ENCODE peak calls at places on chromosomes 16 and 17, in seven cellular contexts. M is OCI-LY7, X is heart left ventricle, E is spleen, L is neural progenitor cell, W is mammary epithelial cell, D is gastrocnemius medialis. U is an unnamed sample.
A peak's percentile ranks its signal among the peaks of the same experiment; 100 is the strongest.

GRCh38 chr17:28384281-28385036 is 13.0 kb downstream of the SARM1 start:
- DNase-seq in M (no peak), X (peak; percentile 63), E (peak; percentile 90), L (peak; percentile 52), W (no peak), D (no peak), U (peak; percentile 42)

GRCh38 chr16:31472559-31473203 is 729 bp downstream of the TGFB1I1 start:
- DNase-seq in M (no peak), X (peak; percentile 94), E (peak; percentile 80), L (peak; percentile 48), W (peak; percentile 90), D (peak; percentile 81), U (peak; percentile 92)

GRCh38 chr17:77619851-77620250 is 338.7 kb upstream of the TNRC6C start:
- DNase-seq in M (no peak), X (no peak), E (no peak), L (no peak), W (peak; percentile 46), D (no peak), U (no peak)

GRCh38 chr16:84718-85452 is 6.9 kb downstream of the MPG start:
- DNase-seq in M (peak; percentile 83), X (peak; percentile 82), E (peak; percentile 87), L (no peak), W (peak; percentile 76), D (peak; percentile 62), U (no peak)

GRCh38 chr16:2822158-2822495 is 5.1 kb downstream of the PRSS21 start:
- DNase-seq in M (no peak), X (no peak), E (peak; percentile 17), L (no peak), W (no peak), D (no peak), U (no peak)

GRCh38 chr16:84065536-84066132 is 23.0 kb upstream of the SLC38A8 start:
- DNase-seq in M (peak; percentile 59), X (peak; percentile 41), E (peak; percentile 58), L (peak; percentile 73), W (peak; percentile 44), D (peak; percentile 49), U (no peak)

GRCh38 chr16:10577305-10578202 is 2.8 kb downstream of the EMP2 start:
- DNase-seq in M (no peak), X (peak; percentile 79), E (no peak), L (peak; percentile 45), W (no peak), D (peak; percentile 86), U (peak; percentile 66)

GRCh38 chr16:66430214-66430613 is 3.1 kb downstream of the BEAN1 start:
- DNase-seq in M (no peak), X (no peak), E (no peak), L (no peak), W (no peak), D (no peak), U (no peak)

GRCh38 chr16:2033057-2033911 is 6.6 kb downstream of the NHERF2 start:
- DNase-seq in M (no peak), X (peak; percentile 89), E (no peak), L (peak; percentile 38), W (peak; percentile 37), D (no peak), U (peak; percentile 81)

GRCh38 chr17:44258811-44259351 is 9.1 kb downstream of the SLC4A1 start:
- DNase-seq in M (no peak), X (no peak), E (no peak), L (no peak), W (no peak), D (no peak), U (no peak)

GRCh38 chr16:9135797-9136196 is 44.4 kb downstream of the HAPSTR1 start:
- DNase-seq in M (peak; percentile 82), X (no peak), E (peak; percentile 76), L (no peak), W (no peak), D (peak; percentile 8), U (no peak)

GRCh38 chr16:48353565-48354163 is 31.5 kb downstream of the SIAH1 start:
- DNase-seq in M (peak; percentile 80), X (no peak), E (peak; percentile 84), L (peak; percentile 79), W (peak; percentile 58), D (peak; percentile 58), U (no peak)

GRCh38 chr16:86288716-86289294 is 221.5 kb upstream of the FOXF1 start:
- DNase-seq in M (no peak), X (no peak), E (no peak), L (peak; percentile 34), W (no peak), D (no peak), U (no peak)

GRCh38 chr16:24773771-24774427 is 44.4 kb downstream of the TNRC6A start:
- DNase-seq in M (no peak), X (no peak), E (no peak), L (no peak), W (peak; percentile 25), D (no peak), U (no peak)

GRCh38 chr16:85384831-85385462 is 228.2 kb upstream of the GSE1 start:
- DNase-seq in M (no peak), X (no peak), E (peak; percentile 71), L (no peak), W (peak; percentile 84), D (no peak), U (no peak)

GRCh38 chr17:17495448-17496188 is 577 bp downstream of the RASD1 start:
- DNase-seq in M (no peak), X (no peak), E (peak; percentile 84), L (peak; percentile 63), W (no peak), D (no peak), U (no peak)

GRCh38 chr16:23803591-23804123 is 32.1 kb upstream of the PRKCB start:
- DNase-seq in M (peak; percentile 87), X (peak; percentile 40), E (peak; percentile 92), L (peak; percentile 81), W (peak; percentile 38), D (peak; percentile 12), U (peak; percentile 23)

GRCh38 chr17:81254955-81255717 is 16.0 kb downstream of the NDUFAF8 start:
- DNase-seq in M (no peak), X (peak; percentile 92), E (peak; percentile 86), L (peak; percentile 76), W (no peak), D (peak; percentile 94), U (peak; percentile 85)

GRCh38 chr17:63232565-63233310 is 213.4 kb downstream of the CYB561 start:
- DNase-seq in M (peak; percentile 4), X (no peak), E (peak; percentile 54), L (no peak), W (no peak), D (no peak), U (no peak)

GRCh38 chr16:47045023-47045422 is 71.5 kb upstream of the DNAJA2 start:
- DNase-seq in M (no peak), X (no peak), E (no peak), L (no peak), W (no peak), D (no peak), U (no peak)

GRCh38 chr16:31373235-31373634 is 18.3 kb downstream of the ITGAX start:
- DNase-seq in M (no peak), X (no peak), E (no peak), L (no peak), W (no peak), D (no peak), U (no peak)

GRCh38 chr17:7587420-7587786 is 2.5 kb downstream of the SOX15 start:
- DNase-seq in M (no peak), X (no peak), E (no peak), L (no peak), W (peak; percentile 85), D (no peak), U (no peak)
- TF ChIP-seq CTCF in M (no peak), X (no peak), E (no peak), L (no peak), W (no peak), D (no peak), U (no peak)

GRCh38 chr17:32980230-32980629 is 11.4 kb upstream of the SPACA3 start:
- DNase-seq in M (no peak), X (no peak), E (no peak), L (no peak), W (no peak), D (no peak), U (no peak)

GRCh38 chr17:32988481-32989101 is 3.1 kb upstream of the SPACA3 start:
- DNase-seq in M (no peak), X (no peak), E (no peak), L (no peak), W (no peak), D (no peak), U (no peak)

GRCh38 chr17:32985357-32985756 is 6.3 kb upstream of the SPACA3 start:
- DNase-seq in M (no peak), X (no peak), E (no peak), L (no peak), W (no peak), D (no peak), U (no peak)
- H3K27ac ChIP-seq in M (no peak overlapping the region), X (no peak overlapping the region), E (no peak overlapping the region), L (no peak overlapping the region), W (no peak overlapping the region), D (no peak overlapping the region), U (no peak overlapping the region)

GRCh38 chr16:81277681-81278080 is 37.1 kb upstream of the GAN start:
- DNase-seq in M (no peak), X (no peak), E (no peak), L (no peak), W (peak; percentile 19), D (no peak), U (no peak)

GRCh38 chr16:81279375-81279774 is 35.4 kb upstream of the GAN start:
- DNase-seq in M (no peak), X (no peak), E (no peak), L (no peak), W (peak; percentile 38), D (no peak), U (no peak)

GRCh38 chr16:81278526-81278925 is 36.2 kb upstream of the GAN start:
- DNase-seq in M (no peak), X (no peak), E (no peak), L (no peak), W (no peak), D (no peak), U (no peak)

GRCh38 chr16:81283044-81283443 is 31.7 kb upstream of the GAN start:
- DNase-seq in M (no peak), X (no peak), E (no peak), L (no peak), W (no peak), D (no peak), U (no peak)

GRCh38 chr16:81280393-81280792 is 34.4 kb upstream of the GAN start:
- DNase-seq in M (no peak), X (no peak), E (no peak), L (no peak), W (no peak), D (no peak), U (no peak)
- H3K4me3 ChIP-seq in M (no peak overlapping the region), X (no peak overlapping the region), E (no peak overlapping the region), L (no peak overlapping the region), W (no peak overlapping the region), D (no peak overlapping the region), U (no peak overlapping the region)

DNA sequence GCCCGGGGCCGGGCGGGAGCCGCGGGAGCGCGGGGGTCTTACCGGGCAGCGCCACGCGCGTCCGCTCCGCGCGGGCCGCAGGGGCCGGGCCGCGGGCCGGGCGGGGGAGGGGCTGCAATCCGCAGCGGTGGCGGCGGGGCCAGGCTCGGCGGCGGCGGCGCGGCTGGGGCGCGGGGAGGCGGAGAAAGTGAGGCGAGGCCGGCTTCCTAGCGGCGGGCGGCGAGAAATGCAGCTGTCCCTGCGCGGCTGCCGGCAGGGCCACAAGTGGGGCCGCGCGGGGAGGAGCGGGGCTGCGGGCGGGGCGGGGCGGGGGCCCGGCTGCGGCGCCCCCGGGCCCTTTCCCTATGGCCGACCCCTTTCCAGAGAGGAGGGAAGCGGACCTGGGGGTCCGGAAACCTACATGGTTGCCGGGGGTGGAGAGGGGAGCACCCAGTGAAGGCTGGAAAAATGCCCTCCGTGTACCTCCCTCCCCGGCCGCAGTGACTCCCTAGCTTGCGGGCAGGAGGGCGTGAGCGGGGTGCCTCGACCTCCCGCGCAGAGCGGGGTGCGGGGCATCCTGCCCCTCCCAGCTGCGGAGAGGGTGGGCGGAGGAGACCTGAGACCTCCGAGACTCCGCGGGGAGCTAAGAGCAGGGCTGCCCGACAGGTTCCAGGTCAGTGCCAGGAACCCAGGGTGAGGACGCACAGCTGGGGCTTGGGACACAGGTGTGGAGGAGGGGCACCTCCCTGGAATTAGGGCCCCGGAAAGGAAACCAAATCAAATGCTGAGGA is at the start of gene CUEDC1:
- DNase-seq in M (peak; percentile 46), X (peak; percentile 88), E (peak; percentile 94), L (peak; percentile 86), W (peak; percentile 34), D (peak; percentile 79), U (peak; percentile 81)
- TF ChIP-seq CTCF in M (peak; percentile 16), X (peak; percentile 41), E (peak; percentile 39), L (peak; percentile 31), W (no peak), D (peak; percentile 64), U (no peak)